ENCODE peak calls at places on chromosome 2, in six cellular contexts. One of them, this sample, is unnamed.

GRCh38 chr2:111919794-111920608 is 21.6 kb downstream of the MERTK start:
- DNase-seq in uterus: no peak
- DNase-seq in tibial artery: peak; percentile 58
- DNase-seq in cardiac muscle cell: no peak
- DNase-seq in HCT116: no peak
- DNase-seq in mesenchymal stem cell: peak; percentile 27
- DNase-seq in this sample: no peak

GRCh38 chr2:29130295-29130694 is 15.1 kb downstream of the CLIP4 start:
- DNase-seq in HCT116: no peak
- DNase-seq in mesenchymal stem cell: peak; percentile 84
- DNase-seq in cardiac muscle cell: peak; percentile 85
- DNase-seq in uterus: no peak
- DNase-seq in tibial artery: no peak
- DNase-seq in this sample: peak; percentile 39

GRCh38 chr2:112257575-112257974 is 2.7 kb upstream of the ZC3H8 start:
- DNase-seq in uterus: no peak
- DNase-seq in HCT116: no peak
- DNase-seq in mesenchymal stem cell: no peak
- DNase-seq in tibial artery: no peak
- DNase-seq in cardiac muscle cell: no peak
- DNase-seq in this sample: no peak

GRCh38 chr2:20430461-20431302 is 16.2 kb upstream of the RHOB start:
- DNase-seq in cardiac muscle cell: no peak
- DNase-seq in tibial artery: no peak
- DNase-seq in mesenchymal stem cell: peak; percentile 33
- DNase-seq in HCT116: no peak
- DNase-seq in uterus: no peak
- DNase-seq in this sample: no peak

GRCh38 chr2:45433363-45433762 is 177.7 kb downstream of the SRBD1 start:
- DNase-seq in tibial artery: no peak
- DNase-seq in mesenchymal stem cell: no peak
- DNase-seq in cardiac muscle cell: no peak
- DNase-seq in uterus: no peak
- DNase-seq in HCT116: no peak
- DNase-seq in this sample: no peak

GRCh38 chr2:205650450-205650849 is 31.9 kb upstream of the NRP2 start:
- DNase-seq in HCT116: no peak
- DNase-seq in mesenchymal stem cell: peak; percentile 72
- DNase-seq in cardiac muscle cell: peak; percentile 71
- DNase-seq in tibial artery: no peak
- DNase-seq in uterus: no peak
- DNase-seq in this sample: peak; percentile 86

GRCh38 chr2:24307961-24308360 is 52.4 kb downstream of the ITSN2 start:
- DNase-seq in mesenchymal stem cell: no peak
- DNase-seq in HCT116: no peak
- DNase-seq in uterus: no peak
- DNase-seq in cardiac muscle cell: no peak
- DNase-seq in tibial artery: no peak
- DNase-seq in this sample: no peak

GRCh38 chr2:7749895-7750559 is 832.8 kb downstream of the RNF144A start:
- DNase-seq in HCT116: no peak
- DNase-seq in cardiac muscle cell: no peak
- DNase-seq in mesenchymal stem cell: no peak
- DNase-seq in uterus: no peak
- DNase-seq in tibial artery: no peak
- DNase-seq in this sample: no peak

GRCh38 chr2:196331143-196331542 is 159.8 kb upstream of the STK17B start:
- DNase-seq in HCT116: no peak
- DNase-seq in mesenchymal stem cell: peak; percentile 69
- DNase-seq in cardiac muscle cell: peak; percentile 91
- DNase-seq in uterus: no peak
- DNase-seq in tibial artery: no peak
- DNase-seq in this sample: no peak

GRCh38 chr2:234751275-234751938 is 200.4 kb upstream of the SH3BP4 start:
- DNase-seq in cardiac muscle cell: no peak
- DNase-seq in uterus: no peak
- DNase-seq in tibial artery: no peak
- DNase-seq in HCT116: no peak
- DNase-seq in mesenchymal stem cell: no peak
- DNase-seq in this sample: no peak

GRCh38 chr2:31996571-31997150 is 14.1 kb downstream of the MEMO1 start:
- DNase-seq in HCT116: no peak
- DNase-seq in mesenchymal stem cell: no peak
- DNase-seq in tibial artery: no peak
- DNase-seq in cardiac muscle cell: no peak
- DNase-seq in uterus: no peak
- DNase-seq in this sample: no peak

GRCh38 chr2:133086176-133086575 is 416.2 kb upstream of the LYPD1 start:
- DNase-seq in HCT116: no peak
- DNase-seq in tibial artery: no peak
- DNase-seq in cardiac muscle cell: no peak
- DNase-seq in mesenchymal stem cell: no peak
- DNase-seq in uterus: no peak
- DNase-seq in this sample: no peak

GRCh38 chr2:157172866-157173578 is 84.5 kb upstream of the GALNT5 start:
- DNase-seq in cardiac muscle cell: peak; percentile 68
- DNase-seq in mesenchymal stem cell: no peak
- DNase-seq in HCT116: no peak
- DNase-seq in uterus: no peak
- DNase-seq in tibial artery: no peak
- DNase-seq in this sample: no peak

GRCh38 chr2:21175895-21176646 is 52.3 kb downstream of the TDRD15 start:
- DNase-seq in tibial artery: no peak
- DNase-seq in mesenchymal stem cell: peak; percentile 43
- DNase-seq in uterus: no peak
- DNase-seq in cardiac muscle cell: peak; percentile 2
- DNase-seq in HCT116: no peak
- DNase-seq in this sample: no peak

GRCh38 chr2:234814366-234814765 is 137.5 kb upstream of the SH3BP4 start:
- DNase-seq in tibial artery: no peak
- DNase-seq in uterus: no peak
- DNase-seq in cardiac muscle cell: no peak
- DNase-seq in mesenchymal stem cell: no peak
- DNase-seq in HCT116: no peak
- DNase-seq in this sample: no peak

GRCh38 chr2:177313162-177313781 is 48.7 kb upstream of the NFE2L2 start:
- DNase-seq in HCT116: no peak
- DNase-seq in uterus: no peak
- DNase-seq in cardiac muscle cell: no peak
- DNase-seq in mesenchymal stem cell: no peak
- DNase-seq in tibial artery: no peak
- DNase-seq in this sample: no peak

GRCh38 chr2:20567159-20567925 is 83.6 kb downstream of the HS1BP3 start:
- DNase-seq in mesenchymal stem cell: no peak
- DNase-seq in tibial artery: no peak
- DNase-seq in HCT116: no peak
- DNase-seq in cardiac muscle cell: no peak
- DNase-seq in uterus: peak; percentile 19
- DNase-seq in this sample: peak; percentile 26

GRCh38 chr2:157876771-157877108 is 610 bp upstream of the ACVR1 start:
- DNase-seq in uterus: no peak
- DNase-seq in HCT116: no peak
- DNase-seq in cardiac muscle cell: no peak
- DNase-seq in mesenchymal stem cell: no peak
- DNase-seq in tibial artery: no peak
- DNase-seq in this sample: no peak

GRCh38 chr2:119525574-119525973 is 1.3 kb upstream of the SCTR start:
- DNase-seq in tibial artery: no peak
- DNase-seq in mesenchymal stem cell: no peak
- DNase-seq in uterus: no peak
- DNase-seq in HCT116: no peak
- DNase-seq in cardiac muscle cell: no peak
- DNase-seq in this sample: no peak

GRCh38 chr2:62398295-62398855 is 107.6 kb downstream of the TMEM17 start:
- DNase-seq in uterus: no peak
- DNase-seq in HCT116: no peak
- DNase-seq in tibial artery: no peak
- DNase-seq in mesenchymal stem cell: no peak
- DNase-seq in cardiac muscle cell: no peak
- DNase-seq in this sample: no peak

GRCh38 chr2:150619607-150620330 is 132.3 kb upstream of the RND3 start:
- DNase-seq in uterus: no peak
- DNase-seq in cardiac muscle cell: peak; percentile 70
- DNase-seq in tibial artery: no peak
- DNase-seq in mesenchymal stem cell: peak; percentile 65
- DNase-seq in HCT116: no peak
- DNase-seq in this sample: no peak

GRCh38 chr2:3024401-3024935 is 353.1 kb downstream of the EIPR1 start:
- DNase-seq in uterus: no peak
- DNase-seq in cardiac muscle cell: no peak
- DNase-seq in tibial artery: no peak
- DNase-seq in HCT116: no peak
- DNase-seq in mesenchymal stem cell: no peak
- DNase-seq in this sample: no peak

DNA sequence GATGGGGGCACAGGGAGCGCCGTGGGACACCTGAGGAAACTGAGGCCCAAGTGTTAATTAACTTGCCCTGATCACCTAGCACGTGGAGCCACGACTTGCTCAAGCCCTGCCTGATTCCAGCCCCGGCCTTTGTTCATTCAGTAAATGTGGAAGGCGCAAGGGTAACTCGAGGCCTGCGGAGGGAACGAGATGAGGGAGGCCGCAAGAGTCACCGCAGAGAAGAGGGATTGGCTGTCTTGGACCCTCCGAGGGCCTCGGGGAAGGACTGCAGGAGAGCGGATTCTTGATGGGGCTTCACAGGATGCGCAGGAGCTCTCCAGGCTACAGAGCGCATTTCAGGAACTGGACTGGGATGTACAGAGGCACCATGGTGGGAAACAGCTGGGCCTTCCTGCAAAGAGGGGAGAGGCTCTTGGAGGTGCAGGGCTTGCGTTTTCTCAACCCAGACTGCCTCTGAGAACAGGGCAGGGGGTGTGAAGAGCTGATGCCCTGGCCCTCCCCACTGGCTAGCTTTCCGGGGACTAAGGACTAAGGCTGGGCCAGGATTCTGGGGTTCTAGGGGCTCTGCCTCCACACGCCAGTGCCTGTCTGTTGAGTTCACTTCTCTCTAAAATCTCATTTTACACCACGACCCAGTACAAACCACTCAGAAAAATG is 569 bp upstream of the ANKMY1 start:
- DNase-seq in uterus: no peak
- DNase-seq in HCT116: no peak
- DNase-seq in mesenchymal stem cell: no peak
- DNase-seq in tibial artery: no peak
- DNase-seq in cardiac muscle cell: no peak
- DNase-seq in this sample: no peak
- H3K4me3 ChIP-seq in uterus: no peak overlapping the region
- H3K4me3 ChIP-seq in HCT116: no peak overlapping the region
- H3K4me3 ChIP-seq in mesenchymal stem cell: peak overlapping the region; percentile 71
- H3K4me3 ChIP-seq in tibial artery: peak overlapping the region; percentile 41
- H3K4me3 ChIP-seq in cardiac muscle cell: peak overlapping the region; percentile 27
- H3K4me3 ChIP-seq in this sample: no peak overlapping the region

GRCh38 chr2:13711154-13711553 is 921.4 kb upstream of the LRATD1 start:
- DNase-seq in tibial artery: no peak
- DNase-seq in uterus: no peak
- DNase-seq in mesenchymal stem cell: no peak
- DNase-seq in HCT116: no peak
- DNase-seq in cardiac muscle cell: no peak
- DNase-seq in this sample: no peak

GRCh38 chr2:13714466-13714865 is 918.1 kb upstream of the LRATD1 start:
- DNase-seq in mesenchymal stem cell: no peak
- DNase-seq in uterus: no peak
- DNase-seq in cardiac muscle cell: no peak
- DNase-seq in tibial artery: no peak
- DNase-seq in HCT116: no peak
- DNase-seq in this sample: no peak
- H3K9me3 ChIP-seq in mesenchymal stem cell: peaks cover 10% of the 10 kb centered on the region
- H3K9me3 ChIP-seq in uterus: no peaks in the 10 kb centered on the region
- H3K9me3 ChIP-seq in cardiac muscle cell: no peaks in the 10 kb centered on the region
- H3K9me3 ChIP-seq in tibial artery: no peaks in the 10 kb centered on the region
- H3K9me3 ChIP-seq in HCT116: peaks cover 10% of the 10 kb centered on the region
- H3K9me3 ChIP-seq in this sample: no peaks in the 10 kb centered on the region

GRCh38 chr2:217897816-217898806 is 104.7 kb downstream of the TNS1 start:
- DNase-seq in HCT116: no peak
- DNase-seq in mesenchymal stem cell: no peak
- DNase-seq in cardiac muscle cell: no peak
- DNase-seq in uterus: peak; percentile 31
- DNase-seq in tibial artery: peak; percentile 73
- DNase-seq in this sample: no peak
- H3K4me1 ChIP-seq in HCT116: no peaks in the 10 kb centered on the region
- H3K4me1 ChIP-seq in mesenchymal stem cell: peaks cover 36% of the 10 kb centered on the region
- H3K4me1 ChIP-seq in cardiac muscle cell: peaks cover 7% of the 10 kb centered on the region
- H3K4me1 ChIP-seq in uterus: peaks cover 5% of the 10 kb centered on the region
- H3K4me1 ChIP-seq in tibial artery: peaks cover 99% of the 10 kb centered on the region
- H3K4me1 ChIP-seq in this sample: no peaks in the 10 kb centered on the region

GRCh38 chr2:85541753-85542457 is 2.9 kb downstream of the MAT2A start:
- DNase-seq in mesenchymal stem cell: no peak
- DNase-seq in cardiac muscle cell: no peak
- DNase-seq in uterus: no peak
- DNase-seq in tibial artery: no peak
- DNase-seq in HCT116: no peak
- DNase-seq in this sample: no peak
- H3K4me3 ChIP-seq in mesenchymal stem cell: peak overlapping the region; percentile 98
- H3K4me3 ChIP-seq in cardiac muscle cell: no peak overlapping the region
- H3K4me3 ChIP-seq in uterus: no peak overlapping the region
- H3K4me3 ChIP-seq in tibial artery: peak overlapping the region; percentile 94
- H3K4me3 ChIP-seq in HCT116: no peak overlapping the region
- H3K4me3 ChIP-seq in this sample: no peak overlapping the region